ENCODE peak calls at places on chromosomes 13 and 19, in six cellular contexts. H is H1, V is MM.1S, P is A673, W is K562, D is HepG2. K is an unnamed sample.

GRCh38 chr19:8194528-8195275 is 14.5 kb upstream of the CERS4 start:
- DNase-seq in H (no peak), V (peak; percentile 34), P (no peak), W (no peak), D (no peak), K (no peak)

GRCh38 chr19:37466277-37466797 is 907 bp downstream of the ZNF569 start:
- DNase-seq in H (peak; percentile 41), V (no peak), P (no peak), W (no peak), D (no peak), K (no peak)

GRCh38 chr19:41426952-41427646 is at the start of gene B3GNT8:
- DNase-seq in H (peak; percentile 88), V (no peak), P (peak; percentile 32), W (peak; percentile 93), D (peak; percentile 59), K (peak; percentile 96)

GRCh38 chr13:80274643-80275042 is 66.3 kb downstream of the SPRY2 start:
- DNase-seq in H (no peak), V (no peak), P (no peak), W (no peak), D (no peak), K (no peak)

GRCh38 chr13:109105899-109106298 is 476.5 kb downstream of the MYO16 start:
- DNase-seq in H (no peak), V (no peak), P (no peak), W (no peak), D (no peak), K (no peak)

GRCh38 chr13:32883501-32883900 is 132.7 kb upstream of the KL start:
- DNase-seq in H (no peak), V (no peak), P (peak; percentile 87), W (no peak), D (no peak), K (no peak)

GRCh38 chr13:91381371-91381770 is 17.1 kb upstream of the GPC5 start:
- DNase-seq in H (no peak), V (peak; percentile 8), P (peak; percentile 38), W (no peak), D (no peak), K (peak; percentile 23)

GRCh38 chr13:99277629-99278028 is 19.4 kb upstream of the GPR18 start:
- DNase-seq in H (no peak), V (no peak), P (no peak), W (no peak), D (no peak), K (no peak)

GRCh38 chr19:17340871-17341357 is 3.6 kb downstream of the GTPBP3 start:
- DNase-seq in H (no peak), V (no peak), P (no peak), W (no peak), D (peak; percentile 81), K (no peak)

GRCh38 chr13:51801631-51802099 is 2.3 kb downstream of the DHRS12 start:
- DNase-seq in H (no peak), V (no peak), P (peak; percentile 51), W (no peak), D (no peak), K (no peak)

GRCh38 chr19:51136891-51137551 is 5.1 kb upstream of the SIGLEC7 start:
- DNase-seq in H (no peak), V (no peak), P (no peak), W (no peak), D (no peak), K (no peak)

GRCh38 chr13:42497798-42498197 is 76.2 kb upstream of the TNFSF11 start:
- DNase-seq in H (no peak), V (no peak), P (no peak), W (no peak), D (no peak), K (peak; percentile 13)

GRCh38 chr13:37175996-37176395 is 70.5 kb upstream of the CSNK1A1L start:
- DNase-seq in H (no peak), V (no peak), P (peak; percentile 76), W (no peak), D (no peak), K (peak; percentile 33)

GRCh38 chr19:32206065-32206464 is 139.3 kb upstream of the ZNF507 start:
- DNase-seq in H (peak; percentile 27), V (no peak), P (peak; percentile 16), W (no peak), D (no peak), K (no peak)

GRCh38 chr19:51367565-51368365 is 1.0 kb downstream of the CLDND2 start:
- DNase-seq in H (peak; percentile 100), V (no peak), P (peak; percentile 98), W (peak; percentile 97), D (peak; percentile 96), K (peak; percentile 100)

GRCh38 chr19:52217576-52217975 is 27.7 kb downstream of the PPP2R1A start:
- DNase-seq in H (no peak), V (no peak), P (no peak), W (no peak), D (no peak), K (no peak)

GRCh38 chr19:31066385-31066784 is 282.9 kb downstream of the TSHZ3 start:
- DNase-seq in H (no peak), V (no peak), P (peak; percentile 86), W (no peak), D (no peak), K (peak; percentile 28)

GRCh38 chr13:105937451-105937850 is 598.0 kb downstream of the EFNB2 start:
- DNase-seq in H (no peak), V (no peak), P (no peak), W (no peak), D (no peak), K (no peak)

GRCh38 chr13:41905600-41906254 is 55.2 kb downstream of the VWA8 start:
- DNase-seq in H (no peak), V (peak; percentile 46), P (peak; percentile 48), W (peak; percentile 31), D (peak; percentile 28), K (peak; percentile 18)

GRCh38 chr13:74406439-74406838 is 272.2 kb upstream of the KLF12 start:
- DNase-seq in H (no peak), V (no peak), P (peak; percentile 9), W (no peak), D (no peak), K (no peak)

GRCh38 chr13:66926851-66927524 is 303.1 kb downstream of the PCDH9 start:
- DNase-seq in H (no peak), V (no peak), P (no peak), W (no peak), D (no peak), K (no peak)

GRCh38 chr13:37173214-37173613 is 67.8 kb upstream of the CSNK1A1L start:
- DNase-seq in H (no peak), V (no peak), P (peak; percentile 61), W (no peak), D (no peak), K (no peak)

GRCh38 chr19:53511933-53512374 is 26.0 kb upstream of the ZNF331 start:
- DNase-seq in H (peak; percentile 88), V (no peak), P (peak; percentile 60), W (peak; percentile 62), D (peak; percentile 71), K (peak; percentile 83)

GRCh38 chr13:51974485-51974884 is 36.8 kb downstream of the ATP7B start:
- DNase-seq in H (no peak), V (no peak), P (no peak), W (peak; percentile 76), D (no peak), K (no peak)

GRCh38 chr19:42226886-42227285 is 6.8 kb downstream of the ZNF526 start:
- DNase-seq in H (no peak), V (no peak), P (no peak), W (no peak), D (no peak), K (no peak)

GRCh38 chr13:63190742-63191141 is 1775.1 kb upstream of the PCDH20 start:
- DNase-seq in H (no peak), V (no peak), P (peak; percentile 10), W (no peak), D (no peak), K (no peak)

GRCh38 chr19:55098716-55099556 is 18.5 kb downstream of the PPP1R12C start:
- DNase-seq in H (no peak), V (no peak), P (no peak), W (no peak), D (no peak), K (no peak)
- TF ChIP-seq CTCF in H (peak; percentile 82), V (no peak), P (no peak), W (peak; percentile 5), D (peak; percentile 17), K (no peak)

GRCh38 chr13:94705081-94705751 is 7.1 kb downstream of the SOX21 start:
- DNase-seq in H (peak; percentile 71), V (no peak), P (no peak), W (no peak), D (no peak), K (no peak)
- TF ChIP-seq EZH2 in H (no peak), V (no peak), P (peak; percentile 99), W (no peak), D (no peak), K (no peak)

GRCh38 chr13:114130708-114131580 is 1.5 kb downstream of the RASA3 start:
- DNase-seq in H (no peak), V (peak; percentile 78), P (peak; percentile 98), W (peak; percentile 68), D (no peak), K (peak; percentile 57)
- H3K4me1 ChIP-seq in H (peaks cover 35% of the 10 kb centered on the region), V (peaks cover 15% of the 10 kb centered on the region), P (peaks cover 43% of the 10 kb centered on the region), W (peaks cover 34% of the 10 kb centered on the region), D (no peaks in the 10 kb centered on the region), K (peaks cover 25% of the 10 kb centered on the region)

GRCh38 chr13:24866488-24866887 is 102.5 kb downstream of the RNF17 start:
- DNase-seq in H (no peak), V (no peak), P (no peak), W (no peak), D (no peak), K (no peak)

GRCh38 chr13:24861617-24862362 is 97.8 kb downstream of the RNF17 start:
- DNase-seq in H (no peak), V (no peak), P (no peak), W (no peak), D (no peak), K (no peak)

GRCh38 chr13:24863748-24864540 is 100.0 kb downstream of the RNF17 start:
- DNase-seq in H (no peak), V (peak; percentile 38), P (no peak), W (peak; percentile 41), D (no peak), K (no peak)

GRCh38 chr13:24864579-24864978 is 100.6 kb downstream of the RNF17 start:
- DNase-seq in H (no peak), V (no peak), P (no peak), W (no peak), D (no peak), K (no peak)

DNA sequence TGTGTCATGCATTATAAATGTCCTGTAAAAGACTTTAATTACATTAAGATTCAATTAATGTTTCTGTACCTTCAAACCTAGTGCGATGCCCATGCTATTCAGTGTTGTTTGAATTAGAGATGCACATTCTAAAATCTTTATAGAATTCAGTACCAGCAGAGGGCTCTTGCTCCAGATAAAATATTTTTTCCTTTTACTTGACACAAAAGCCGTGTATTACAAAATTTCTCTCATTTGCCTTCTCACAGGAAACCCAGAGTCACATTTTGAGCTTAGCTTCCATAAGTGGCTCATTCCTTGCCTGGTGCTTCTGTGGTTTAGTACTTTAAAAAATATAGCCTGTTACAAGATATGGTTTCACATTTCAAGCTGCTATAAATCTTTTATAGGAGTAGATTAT is 101.2 kb downstream of the RNF17 start:
- DNase-seq in H (no peak), V (no peak), P (peak; percentile 25), W (no peak), D (no peak), K (no peak)
- TF ChIP-seq CTCF in H (no peak), V (no peak), P (peak; percentile 37), W (no peak), D (no peak), K (peak; percentile 25)

K was measured in hepatocyte.